ENCODE peak calls at places on chromosomes 11 and 22, in six cellular contexts. G, S, X, C, K and A are unnamed samples.

GRCh38 chr11:10329935-10330334 is 25.1 kb downstream of the ADM start:
- DNase-seq in C (no peak), G (no peak), X (no peak), K (no peak), S (no peak), A (no peak)

GRCh38 chr11:31106326-31106725 is 263.2 kb downstream of the DCDC1 start:
- DNase-seq in K (no peak), X (no peak), G (no peak), S (no peak), C (no peak), A (no peak)

GRCh38 chr11:117497206-117497951 is 169.7 kb downstream of the CEP164 start:
- DNase-seq in K (no peak), S (no peak), G (peak), X (no peak), C (no peak), A (no peak)

GRCh38 chr11:2669926-2670469 is 29.8 kb downstream of the KCNQ1OT1 start:
- DNase-seq in X (no peak), S (no peak), C (no peak), K (no peak), G (no peak), A (no peak)

GRCh38 chr11:113593698-113594308 is 112.3 kb downstream of the TMPRSS5 start:
- DNase-seq in G (no peak), K (no peak), C (no peak), X (no peak), S (no peak), A (peak)

GRCh38 chr22:45314054-45314721 is 4.5 kb downstream of the FAM118A start:
- DNase-seq in K (no peak), C (no peak), G (no peak), S (no peak), X (no peak), A (no peak)

GRCh38 chr11:48034926-48035876 is 54.8 kb downstream of the PTPRJ start:
- DNase-seq in X (no peak), S (no peak), G (no peak), K (no peak), C (no peak), A (no peak)

GRCh38 chr22:22322792-22323191 is 78.2 kb downstream of the VPREB1 start:
- DNase-seq in C (no peak), K (no peak), S (no peak), G (no peak), X (no peak), A (no peak)

GRCh38 chr11:1845571-1846452 is 7.0 kb downstream of the TNNI2 start:
- DNase-seq in X (no peak), C (no peak), K (no peak), S (no peak), G (no peak), A (no peak)

GRCh38 chr11:124837491-124837856 is 27.8 kb upstream of the ROBO3 start:
- DNase-seq in S (no peak), X (peak), K (no peak), G (no peak), C (peak), A (peak)

GRCh38 chr11:127259118-127259517 is 258.5 kb upstream of the KIRREL3 start:
- DNase-seq in S (no peak), C (no peak), X (no peak), K (no peak), G (no peak), A (no peak)

GRCh38 chr11:62710001-62710345 is 2.5 kb downstream of the GNG3 start:
- DNase-seq in G (no peak), X (no peak), K (no peak), S (no peak), C (peak), A (no peak)

GRCh38 chr11:111938687-111939160 is 1.6 kb downstream of the DIXDC1 start:
- DNase-seq in K (no peak), S (peak), X (peak), C (peak), G (no peak), A (no peak)